ENCODE peak calls at places on chromosome X, in ten cellular contexts. M is psoas muscle, K is epithelial cell of esophagus, D is kidney epithelial cell, N is AG04450, O is heart right ventricle, Y is tibial artery, F is GM06990, Z is AG10803, Q is BE2C. H is an unnamed sample.

GRCh38 chrX:136975642-136976518 is 57.9 kb downstream of the GPR101 start:
- DNase-seq in Z (no peak), K (no peak), O (no peak), N (no peak), M (no peak), F (no peak), Y (no peak), Q (no peak), D (no peak), H (no peak)

GRCh38 chrX:130094712-130095111 is 15.6 kb downstream of the ELF4 start:
- DNase-seq in D (no peak), N (no peak), Y (no peak), M (no peak), O (no peak), K (no peak), Q (no peak), F (no peak), Z (no peak), H (no peak)

GRCh38 chrX:153922932-153923857 is 2.9 kb downstream of the ARHGAP4 start:
- DNase-seq in N (peak), O (peak), K (peak), Q (peak), D (no peak), Y (peak), Z (peak), F (peak), M (peak), H (no peak)

GRCh38 chrX:129798888-129799287 is 19.1 kb downstream of the SASH3 start:
- DNase-seq in Z (no peak), Q (no peak), D (no peak), K (peak), N (no peak), M (no peak), O (no peak), Y (no peak), F (no peak), H (no peak)

GRCh38 chrX:70289168-70289792 is 447 bp downstream of the PDZD11 start:
- DNase-seq in K (peak), N (no peak), Z (no peak), D (no peak), M (no peak), F (no peak), Y (no peak), Q (no peak), O (no peak), H (no peak)

GRCh38 chrX:64975989-64976672 is at the start of gene ZC4H2:
- DNase-seq in F (peak), D (peak), Y (peak), K (peak), N (peak), Q (peak), O (peak), Z (peak), M (peak), H (peak)

GRCh38 chrX:73963682-73964081 is 340.3 kb upstream of the ZCCHC13 start:
- DNase-seq in O (peak), Z (no peak), F (no peak), Y (no peak), N (no peak), M (peak), D (no peak), K (no peak), Q (no peak), H (no peak)

GRCh38 chrX:66931713-66932112 is 292.8 kb upstream of the EDA2R start:
- DNase-seq in M (no peak), K (no peak), Z (no peak), Q (no peak), O (no peak), Y (no peak), D (no peak), F (no peak), N (no peak), H (no peak)

GRCh38 chrX:23931149-23931604 is 23.4 kb downstream of the CXorf58 start:
- DNase-seq in Y (no peak), F (no peak), M (no peak), K (no peak), Z (no peak), D (no peak), O (no peak), Q (no peak), N (no peak), H (no peak)

GRCh38 chrX:49282647-49283011 is 13.0 kb downstream of the PPP1R3F start:
- DNase-seq in F (no peak), N (no peak), K (peak), M (no peak), Q (peak), O (no peak), D (no peak), Y (no peak), Z (peak), H (no peak)

GRCh38 chrX:12349201-12349600 is 210.9 kb downstream of the FRMPD4 start:
- DNase-seq in O (no peak), M (no peak), D (no peak), Y (no peak), Q (no peak), N (no peak), F (no peak), Z (no peak), K (no peak), H (no peak)

GRCh38 chrX:37599735-37600134 is 28.3 kb downstream of the LANCL3 start:
- DNase-seq in Z (no peak), D (no peak), Y (no peak), O (no peak), K (peak), M (no peak), Q (no peak), N (no peak), F (no peak), H (no peak)

GRCh38 chrX:18353931-18354368 is 538 bp downstream of the SCML2 start:
- DNase-seq in M (no peak), F (no peak), O (peak), Z (peak), N (no peak), Q (peak), D (no peak), Y (no peak), K (no peak), H (no peak)

GRCh38 chrX:13938053-13938765 is 91.5 kb downstream of the GEMIN8 start:
- DNase-seq in O (peak), F (peak), Y (no peak), K (peak), N (no peak), D (no peak), M (peak), Q (peak), Z (no peak), H (no peak)

GRCh38 chrX:110437686-110438085 is 79.0 kb downstream of the RTL9 start:
- DNase-seq in M (no peak), K (peak), Y (no peak), Z (no peak), Q (no peak), F (no peak), D (no peak), O (no peak), N (no peak), H (no peak)

GRCh38 chrX:111447298-111447697 is 35.3 kb upstream of the DCX start:
- DNase-seq in N (no peak), O (no peak), Z (no peak), Y (no peak), M (no peak), K (peak), Q (peak), F (peak), D (no peak), H (no peak)
- TF ChIP-seq CTCF in N (no peak), O (no peak), Z (no peak), Y (no peak), M (no peak), K (no peak), Q (peak), F (peak), D (peak), H (peak)

DNA sequence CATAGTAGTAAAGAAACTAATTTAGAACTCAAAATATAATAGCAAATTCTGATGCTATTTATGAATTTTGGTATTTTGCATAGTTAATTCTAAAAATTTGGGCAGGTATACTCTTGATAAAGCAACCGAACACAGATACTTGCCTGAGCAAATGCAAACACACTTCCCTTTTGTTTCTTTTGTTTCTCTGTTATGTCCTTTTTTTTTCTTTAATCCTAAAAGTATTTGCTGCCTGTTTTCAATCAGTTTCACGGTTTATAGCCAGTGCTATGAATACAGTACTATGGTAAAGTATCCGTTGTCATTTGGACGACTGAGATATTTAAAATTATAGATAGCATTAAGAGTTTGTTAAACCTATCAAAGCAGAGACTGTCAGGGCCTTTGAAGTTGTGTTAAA is 84.3 kb upstream of the HPRT1 start:
- DNase-seq in O (no peak), Y (no peak), F (no peak), N (no peak), Z (no peak), Q (no peak), K (no peak), D (no peak), M (no peak), H (no peak)
- H3K4me3 ChIP-seq in O (no peak), Y (no peak), F (peak), N (no peak), Z (no peak), Q (peak), K (no peak), D (no peak), M (no peak), H (peak)

GRCh38 chrX:44747317-44747716 is 96.5 kb upstream of the DUSP21 start:
- DNase-seq in O (no peak), Z (no peak), Q (no peak), K (no peak), Y (no peak), F (no peak), D (no peak), M (no peak), N (no peak), H (no peak)
- TF ChIP-seq CTCF in O (no peak), Z (no peak), Q (no peak), K (no peak), Y (no peak), F (no peak), D (no peak), M (no peak), N (no peak), H (no peak)

GRCh38 chrX:40146471-40147398 is 49.0 kb upstream of the BCOR start:
- DNase-seq in K (no peak), D (no peak), Y (no peak), F (no peak), O (peak), Q (peak), N (no peak), M (no peak), Z (no peak), H (no peak)
- H3K4me3 ChIP-seq in K (peak), D (peak), Y (peak), F (no peak), O (peak), Q (peak), N (peak), M (peak), Z (peak), H (no peak)

GRCh38 chrX:68238568-68238967 is 194.7 kb downstream of the OPHN1 start:
- DNase-seq in D (no peak), Q (no peak), K (peak), N (no peak), Y (no peak), Z (peak), M (no peak), O (no peak), F (no peak), H (no peak)
- TF ChIP-seq CTCF in D (peak), Q (no peak), K (peak), N (peak), Y (no peak), Z (peak), M (peak), O (no peak), F (peak), H (peak)

DNA sequence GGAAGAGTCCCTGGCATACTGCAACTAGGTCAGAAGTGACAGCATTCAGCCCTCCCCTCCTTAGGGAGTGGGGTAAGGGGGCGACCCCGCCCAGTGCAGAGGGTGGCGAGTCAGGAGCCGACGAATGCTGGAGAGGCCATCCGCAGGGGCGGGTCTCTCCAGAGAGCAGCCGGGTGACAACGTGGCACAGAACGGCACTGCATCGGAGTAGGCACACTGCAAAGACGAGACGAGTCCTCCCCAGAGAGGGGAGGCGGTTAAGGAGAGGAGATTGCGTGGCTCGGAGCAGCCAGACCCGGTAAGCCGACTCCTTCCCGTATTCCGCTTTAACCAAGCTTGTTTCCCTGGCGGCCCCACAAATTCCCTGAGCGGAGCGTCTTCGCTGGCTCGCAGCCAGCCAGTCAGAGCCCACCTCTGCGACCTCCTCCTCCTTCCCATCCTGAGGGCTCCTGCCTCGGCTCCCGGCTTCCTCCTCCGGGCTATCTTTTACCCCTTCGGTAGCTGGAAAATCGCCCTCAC is 54.9 kb downstream of the LINC00632 start:
- DNase-seq in K (peak), D (no peak), Q (peak), O (peak), Y (peak), N (peak), F (no peak), Z (peak), M (peak), H (no peak)
- H3K4me3 ChIP-seq in K (peak), D (peak), Q (peak), O (peak), Y (peak), N (peak), F (no peak), Z (peak), M (peak), H (no peak)

DNA sequence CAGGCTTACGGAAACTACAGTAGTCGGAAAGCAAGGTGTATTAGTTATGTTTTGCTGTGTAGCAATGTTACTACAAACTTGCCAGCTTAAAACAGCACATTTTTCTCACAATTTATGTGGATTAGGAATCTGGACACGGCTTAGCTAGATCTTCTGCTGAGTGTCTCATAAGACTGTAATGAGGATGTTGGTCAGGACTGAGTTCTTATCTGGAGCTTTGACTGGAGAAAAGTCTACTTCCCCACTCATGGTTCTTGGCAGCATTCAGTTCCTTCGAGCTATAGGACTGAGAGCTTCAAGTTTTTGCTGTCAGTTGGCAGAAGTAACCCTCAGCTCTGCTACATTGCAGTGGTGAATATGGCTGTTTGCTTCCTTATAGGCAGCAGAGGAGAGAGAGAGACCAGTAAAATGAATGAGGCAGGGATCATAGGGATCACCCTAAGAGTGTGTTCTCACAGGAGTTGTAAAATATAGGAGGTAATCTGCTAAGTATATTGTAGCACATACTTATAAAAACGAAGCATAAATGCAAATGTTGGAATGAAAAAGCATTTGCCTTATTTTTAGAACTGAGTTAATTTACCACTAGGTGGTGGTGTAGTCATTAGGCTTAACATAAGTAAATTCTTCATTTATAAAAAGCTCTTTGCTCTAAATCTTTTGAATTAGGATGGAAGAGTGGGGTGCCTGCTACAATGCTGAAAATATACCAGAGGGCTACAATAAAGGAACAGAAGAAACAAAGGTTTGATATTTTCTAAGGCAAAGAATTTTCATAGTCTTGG is 38.6 kb downstream of the ALG13 start:
- DNase-seq in N (no peak), M (no peak), Y (no peak), O (no peak), F (no peak), D (no peak), Z (peak), Q (no peak), K (peak), H (no peak)
- TF ChIP-seq CTCF in N (peak), M (peak), Y (no peak), O (no peak), F (peak), D (peak), Z (peak), Q (peak), K (peak), H (peak)

GRCh38 chrX:115948018-115948923 is 222.3 kb upstream of the AGTR2 start:
- DNase-seq in N (no peak), Z (no peak), O (no peak), Q (peak), D (no peak), F (no peak), M (no peak), K (no peak), Y (no peak), H (no peak)

GRCh38 chrX:115952417-115953092 is 218.0 kb upstream of the AGTR2 start:
- DNase-seq in Y (no peak), Z (no peak), Q (peak), K (no peak), M (no peak), F (no peak), D (no peak), N (no peak), O (no peak), H (no peak)

GRCh38 chrX:115946059-115946458 is 224.5 kb upstream of the AGTR2 start:
- DNase-seq in M (no peak), O (no peak), N (no peak), F (no peak), Q (no peak), D (no peak), Y (no peak), Z (no peak), K (no peak), H (no peak)

DNA sequence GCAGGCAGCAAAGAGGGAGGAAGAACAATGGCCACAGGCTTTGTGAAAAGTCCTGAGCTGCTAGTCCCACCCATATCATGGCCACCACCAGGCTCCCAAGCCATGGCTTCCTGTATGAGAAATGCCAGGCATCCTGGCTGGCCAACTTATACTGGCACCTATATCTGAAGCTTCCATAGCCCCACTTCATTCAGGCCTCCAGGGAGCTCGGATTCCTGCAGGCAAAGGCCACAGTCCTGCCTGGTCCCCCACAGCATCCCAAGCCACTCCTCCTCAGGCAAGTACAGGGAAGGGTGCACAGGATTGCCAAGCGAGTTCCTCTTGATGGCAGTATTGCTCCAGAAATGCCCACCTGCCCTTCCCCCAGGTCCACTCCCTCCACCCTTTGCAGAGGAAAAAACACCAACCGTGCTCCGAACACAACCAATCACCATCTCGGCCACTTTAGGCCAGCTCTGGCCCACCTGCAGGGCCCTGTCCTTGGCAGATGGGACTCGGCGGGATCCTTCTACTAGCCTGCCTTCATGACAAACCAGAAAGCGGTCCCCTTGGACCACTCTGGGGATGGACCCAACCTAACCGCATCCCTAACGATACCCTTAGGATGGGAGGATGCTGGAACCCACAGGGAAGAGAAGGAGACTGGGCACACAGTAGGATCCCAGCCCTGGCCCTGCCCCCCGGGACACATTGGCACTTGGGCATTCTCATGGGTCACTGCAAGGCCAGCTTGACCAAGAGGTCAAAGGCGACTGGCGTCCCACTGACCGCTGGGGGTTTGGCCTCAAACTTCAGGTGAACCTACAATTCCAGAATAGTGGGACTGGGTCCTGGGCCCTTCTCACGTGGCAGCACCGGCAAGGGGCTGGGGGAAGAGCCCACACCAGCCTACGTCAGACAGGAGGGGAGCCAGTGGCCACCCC is 220.4 kb upstream of the AGTR2 start:
- DNase-seq in D (no peak), O (no peak), N (no peak), Z (no peak), M (no peak), K (no peak), Y (no peak), Q (peak), F (peak), H (no peak)
- H3K4me3 ChIP-seq in D (no peak), O (no peak), N (no peak), Z (no peak), M (no peak), K (no peak), Y (no peak), Q (no peak), F (no peak), H (no peak)

GRCh38 chrX:41732260-41732659 is 8.3 kb downstream of the GPR82 start:
- DNase-seq in K (no peak), Q (no peak), F (no peak), O (no peak), D (no peak), Z (no peak), Y (no peak), M (no peak), N (no peak), H (no peak)

GRCh38 chrX:41730101-41730500 is 6.1 kb downstream of the GPR82 start:
- DNase-seq in Z (peak), N (no peak), K (no peak), O (no peak), D (no peak), Y (no peak), Q (no peak), F (no peak), M (no peak), H (no peak)

GRCh38 chrX:41737065-41737464 is 13.1 kb downstream of the GPR82 start:
- DNase-seq in N (no peak), D (no peak), K (no peak), Z (no peak), Y (no peak), Q (no peak), F (no peak), M (no peak), O (no peak), H (no peak)

GRCh38 chrX:41733939-41734338 is 10.0 kb downstream of the GPR82 start:
- DNase-seq in F (peak), D (no peak), Z (no peak), N (no peak), O (no peak), Q (no peak), K (peak), Y (no peak), M (no peak), H (peak)

GRCh38 chrX:41734530-41734929 is 10.5 kb downstream of the GPR82 start:
- DNase-seq in F (no peak), K (peak), D (no peak), Z (peak), N (no peak), M (no peak), Q (peak), O (no peak), Y (no peak), H (no peak)
- TF ChIP-seq CTCF in F (peak), K (peak), D (peak), Z (peak), N (peak), M (no peak), Q (peak), O (peak), Y (peak), H (peak)

H was measured in GM12864.